ENCODE peak calls at places on chromosomes 12 and 14, in ten cellular contexts. C is HFFc6, K is body of pancreas, B is astrocyte of the spinal cord, X is neural crest cell, P is activated gamma-delta T cell, N is fibroblast of mammary gland, Y is GM19239, Q is ELF-1, D is AG09319. V is an unnamed sample.

GRCh38 chr14:100504372-100505078 is 82.7 kb downstream of the BEGAIN start:
- DNase-seq in K (no peak), C (peak; percentile 34), N (peak; percentile 19), B (no peak), X (no peak), Y (no peak), Q (no peak), P (no peak), D (no peak), V (peak; percentile 85)

GRCh38 chr12:103498990-103499389 is 3.2 kb upstream of the C12orf42 start:
- DNase-seq in K (no peak), B (no peak), N (no peak), D (no peak), Y (no peak), Q (no peak), P (no peak), C (no peak), X (no peak), V (no peak)

GRCh38 chr12:91055976-91056375 is 1.8 kb downstream of the KERA start:
- DNase-seq in K (no peak), B (no peak), N (peak; percentile 3), D (no peak), C (no peak), P (no peak), X (no peak), Y (no peak), Q (no peak), V (no peak)

GRCh38 chr14:44895716-44896115 is 66.0 kb downstream of the KLHL28 start:
- DNase-seq in C (peak; percentile 88), K (no peak), N (peak; percentile 80), P (no peak), X (no peak), Q (no peak), Y (no peak), D (no peak), B (peak; percentile 73), V (peak; percentile 17)

GRCh38 chr12:112759786-112760185 is 31.8 kb upstream of the RPH3A start:
- DNase-seq in N (no peak), K (no peak), X (no peak), Q (no peak), D (no peak), B (no peak), C (no peak), P (no peak), Y (no peak), V (no peak)

GRCh38 chr12:32535260-32535999 is 136.1 kb downstream of the FGD4 start:
- DNase-seq in B (peak; percentile 75), C (peak; percentile 37), Q (peak; percentile 14), Y (no peak), N (peak; percentile 73), D (no peak), K (peak; percentile 96), P (no peak), X (no peak), V (peak; percentile 33)

GRCh38 chr12:6039894-6040601 is 84.4 kb downstream of the VWF start:
- DNase-seq in Y (peak; percentile 69), D (peak; percentile 35), N (peak; percentile 75), B (peak; percentile 72), P (no peak), C (peak; percentile 54), Q (peak; percentile 81), K (peak; percentile 51), X (peak; percentile 61), V (peak; percentile 85)

GRCh38 chr12:124550123-124551089 is 17.0 kb downstream of the NCOR2 start:
- DNase-seq in Q (no peak), Y (no peak), D (no peak), K (no peak), X (no peak), N (no peak), B (peak; percentile 40), C (no peak), P (no peak), V (no peak)

GRCh38 chr12:54222609-54223008 is 33.8 kb upstream of the SMUG1 start:
- DNase-seq in Y (no peak), K (no peak), C (peak; percentile 99), N (peak; percentile 98), X (no peak), P (no peak), D (peak; percentile 73), Q (no peak), B (peak; percentile 93), V (no peak)

GRCh38 chr12:9742665-9743064 is 9.8 kb upstream of the CLECL1 start:
- DNase-seq in P (no peak), D (no peak), B (no peak), X (no peak), Y (no peak), C (no peak), Q (no peak), N (no peak), K (no peak), V (no peak)

GRCh38 chr14:48937796-48938195 is 648.4 kb downstream of the RPS29 start:
- DNase-seq in B (peak; percentile 59), Q (peak; percentile 2), P (no peak), Y (no peak), D (no peak), C (no peak), K (no peak), N (peak; percentile 36), X (no peak), V (peak; percentile 55)

GRCh38 chr12:92208613-92209121 is 63.0 kb upstream of the BTG1 start:
- DNase-seq in Q (no peak), K (no peak), Y (no peak), C (peak; percentile 44), D (no peak), X (no peak), P (no peak), N (peak; percentile 35), B (peak; percentile 70), V (peak; percentile 19)

GRCh38 chr12:26125451-26126339 is 858 bp upstream of the BHLHE41 start:
- DNase-seq in Y (no peak), C (peak; percentile 83), P (no peak), N (peak; percentile 68), X (peak; percentile 43), K (peak; percentile 89), Q (peak; percentile 77), B (peak; percentile 75), D (peak; percentile 24), V (peak; percentile 85)

GRCh38 chr12:58443273-58443980 is 476.9 kb downstream of the LRIG3 start:
- DNase-seq in X (no peak), K (no peak), C (peak; percentile 24), B (no peak), D (no peak), Y (no peak), N (peak; percentile 58), P (no peak), Q (peak; percentile 35), V (peak; percentile 67)

GRCh38 chr12:47558625-47559345 is 147.0 kb downstream of the RPAP3 start:
- DNase-seq in P (no peak), D (no peak), X (no peak), B (no peak), N (no peak), Q (no peak), C (no peak), Y (no peak), K (no peak), V (no peak)

GRCh38 chr14:37114039-37114438 is 58.4 kb downstream of the SLC25A21 start:
- DNase-seq in Y (no peak), B (no peak), K (no peak), C (no peak), X (no peak), D (peak; percentile 68), N (peak; percentile 28), Q (no peak), P (no peak), V (no peak)

GRCh38 chr12:9404469-9405260 is 196.5 kb upstream of the PZP start:
- DNase-seq in B (no peak), Y (no peak), K (peak; percentile 27), D (no peak), N (no peak), P (peak; percentile 47), Q (no peak), X (no peak), C (no peak), V (no peak)

V was measured in mesendoderm.